ENCODE peak calls at places on chromosomes 6 and 20, in nine cellular contexts. J is activated CD4-positive, CD25-positive, alpha-beta regulatory T cell treated with anti-CD3 and anti-CD28 coated beads, Interleukin-2, amount 50 U/mL, for 16 hours; M is NCI-H1694; Z is HFFc6; U is SW 1271; I is NCI-H1105; F is activated CD4-positive, alpha-beta T cell treated with anti-CD3 and anti-CD28 coated beads for 4 hours; O is AG10803; Q is NCI-H69. V is an unnamed sample.

GRCh38 chr6:149084026-149084425 is 233.5 kb upstream of the TAB2 start:
- DNase-seq in J (no peak), M (no peak), Z (no peak), U (no peak), I (no peak), F (no peak), O (no peak), Q (no peak), V (no peak)

GRCh38 chr20:54608039-54608745 is 132.8 kb downstream of the DOK5 start:
- DNase-seq in J (no peak), M (no peak), Z (no peak), U (no peak), I (no peak), F (no peak), O (no peak), Q (no peak), V (no peak)

GRCh38 chr6:84280030-84280429 is 52.6 kb upstream of the CEP162 start:
- DNase-seq in J (no peak), M (no peak), Z (peak; percentile 58), U (no peak), I (no peak), F (no peak), O (peak; percentile 69), Q (no peak), V (no peak)

GRCh38 chr20:36504295-36504694 is 37.0 kb upstream of the MYL9 start:
- DNase-seq in J (no peak), M (no peak), Z (no peak), U (no peak), I (no peak), F (no peak), O (no peak), Q (no peak), V (no peak)

GRCh38 chr20:2705931-2706645 is 13.5 kb downstream of the EBF4 start:
- DNase-seq in J (no peak), M (no peak), Z (no peak), U (no peak), I (no peak), F (no peak), O (no peak), Q (peak; percentile 7), V (no peak)

GRCh38 chr6:37236921-37237320 is 20.7 kb upstream of the TBC1D22B start:
- DNase-seq in J (no peak), M (no peak), Z (peak; percentile 3), U (no peak), I (no peak), F (no peak), O (no peak), Q (no peak), V (no peak)

GRCh38 chr20:18133962-18134361 is 3.7 kb upstream of the KAT14 start:
- DNase-seq in J (no peak), M (no peak), Z (no peak), U (no peak), I (no peak), F (no peak), O (no peak), Q (peak; percentile 99), V (no peak)

GRCh38 chr20:57620274-57620990 is at the start of gene ZBP1:
- DNase-seq in J (peak; percentile 29), M (no peak), Z (no peak), U (no peak), I (no peak), F (peak; percentile 37), O (no peak), Q (no peak), V (peak; percentile 34)

GRCh38 chr20:16747291-16747811 is 807 bp upstream of the OTOR start:
- DNase-seq in J (no peak), M (no peak), Z (no peak), U (no peak), I (no peak), F (no peak), O (no peak), Q (peak; percentile 54), V (no peak)

GRCh38 chr6:168045141-168045691 is 33.8 kb downstream of the FRMD1 start:
- DNase-seq in J (no peak), M (no peak), Z (no peak), U (no peak), I (no peak), F (no peak), O (no peak), Q (no peak), V (no peak)

GRCh38 chr6:52312461-52312860 is 27.9 kb upstream of the MCM3 start:
- DNase-seq in J (no peak), M (no peak), Z (no peak), U (no peak), I (no peak), F (no peak), O (no peak), Q (peak; percentile 49), V (no peak)

GRCh38 chr20:62938105-62938888 is at the start of gene GID8:
- DNase-seq in J (no peak), M (no peak), Z (peak; percentile 25), U (no peak), I (no peak), F (peak; percentile 33), O (no peak), Q (peak; percentile 61), V (peak; percentile 51)

GRCh38 chr20:47502271-47502730 is 614 bp downstream of the NCOA3 start:
- DNase-seq in J (no peak), M (no peak), Z (no peak), U (no peak), I (no peak), F (peak; percentile 33), O (peak; percentile 8), Q (peak; percentile 38), V (peak; percentile 41)

GRCh38 chr20:13262701-13263335 is 41.7 kb downstream of the ISM1 start:
- DNase-seq in J (no peak), M (peak; percentile 15), Z (no peak), U (no peak), I (peak; percentile 17), F (no peak), O (no peak), Q (peak; percentile 80), V (no peak)

GRCh38 chr20:25032478-25033183 is 25.3 kb downstream of the ACSS1 start:
- DNase-seq in J (no peak), M (no peak), Z (no peak), U (no peak), I (no peak), F (no peak), O (no peak), Q (peak; percentile 23), V (no peak)

GRCh38 chr6:117482240-117483003 is at the start of gene DCBLD1:
- DNase-seq in J (no peak), M (no peak), Z (peak; percentile 76), U (peak; percentile 30), I (peak; percentile 76), F (peak; percentile 34), O (peak; percentile 76), Q (peak; percentile 68), V (peak; percentile 55)

V was measured in stimulated activated CD4-positive, alpha-beta T cell treated with anti-CD3 and anti-CD28 coated beads, Interleukin-4, amount 100 ng/mL, for 1 hour.